ENCODE peak calls at places on chromosomes 11 and 22, in seven cellular contexts. One of them, this sample, is unnamed.

GRCh38 chr11:133698654-133699053 is 146.7 kb downstream of the SPATA19 start:
- DNase-seq in H1: no peak
- DNase-seq in activated naive CD8-positive, alpha-beta T cell treated with anti-CD3 and anti-CD28 coated beads, Interleukin-2, amount 50 U/mL, for 24 hours: no peak
- DNase-seq in NCI-H460: no peak
- DNase-seq in GM23248: no peak
- DNase-seq in omental fat pad: no peak
- DNase-seq in activated CD4-positive, alpha-beta T cell treated with anti-CD3 and anti-CD28 coated beads for 24 hours: no peak
- DNase-seq in this sample: no peak

GRCh38 chr11:8963569-8964323 is 496 bp downstream of the TMEM9B start:
- DNase-seq in H1: peak
- DNase-seq in activated naive CD8-positive, alpha-beta T cell treated with anti-CD3 and anti-CD28 coated beads, Interleukin-2, amount 50 U/mL, for 24 hours: peak
- DNase-seq in NCI-H460: peak
- DNase-seq in GM23248: peak
- DNase-seq in omental fat pad: peak
- DNase-seq in activated CD4-positive, alpha-beta T cell treated with anti-CD3 and anti-CD28 coated beads for 24 hours: peak
- DNase-seq in this sample: peak

GRCh38 chr11:88508808-88509581 is 171.5 kb upstream of the CTSC start:
- DNase-seq in H1: no peak
- DNase-seq in activated naive CD8-positive, alpha-beta T cell treated with anti-CD3 and anti-CD28 coated beads, Interleukin-2, amount 50 U/mL, for 24 hours: peak
- DNase-seq in NCI-H460: no peak
- DNase-seq in GM23248: peak
- DNase-seq in omental fat pad: no peak
- DNase-seq in activated CD4-positive, alpha-beta T cell treated with anti-CD3 and anti-CD28 coated beads for 24 hours: no peak
- DNase-seq in this sample: no peak

GRCh38 chr11:64120951-64121569 is 44.9 kb downstream of the MACROD1 start:
- DNase-seq in H1: no peak
- DNase-seq in activated naive CD8-positive, alpha-beta T cell treated with anti-CD3 and anti-CD28 coated beads, Interleukin-2, amount 50 U/mL, for 24 hours: no peak
- DNase-seq in NCI-H460: no peak
- DNase-seq in GM23248: peak
- DNase-seq in omental fat pad: no peak
- DNase-seq in activated CD4-positive, alpha-beta T cell treated with anti-CD3 and anti-CD28 coated beads for 24 hours: no peak
- DNase-seq in this sample: no peak

GRCh38 chr11:128174465-128175101 is 412.8 kb downstream of the ETS1 start:
- DNase-seq in H1: no peak
- DNase-seq in activated naive CD8-positive, alpha-beta T cell treated with anti-CD3 and anti-CD28 coated beads, Interleukin-2, amount 50 U/mL, for 24 hours: no peak
- DNase-seq in NCI-H460: no peak
- DNase-seq in GM23248: peak
- DNase-seq in omental fat pad: no peak
- DNase-seq in activated CD4-positive, alpha-beta T cell treated with anti-CD3 and anti-CD28 coated beads for 24 hours: no peak
- DNase-seq in this sample: no peak

GRCh38 chr11:11813288-11813962 is 28.3 kb upstream of the USP47 start:
- DNase-seq in H1: no peak
- DNase-seq in activated naive CD8-positive, alpha-beta T cell treated with anti-CD3 and anti-CD28 coated beads, Interleukin-2, amount 50 U/mL, for 24 hours: no peak
- DNase-seq in NCI-H460: peak
- DNase-seq in GM23248: peak
- DNase-seq in omental fat pad: no peak
- DNase-seq in activated CD4-positive, alpha-beta T cell treated with anti-CD3 and anti-CD28 coated beads for 24 hours: no peak
- DNase-seq in this sample: no peak

GRCh38 chr11:65827774-65828156 is 6.0 kb upstream of the SNX32 start:
- DNase-seq in H1: no peak
- DNase-seq in activated naive CD8-positive, alpha-beta T cell treated with anti-CD3 and anti-CD28 coated beads, Interleukin-2, amount 50 U/mL, for 24 hours: no peak
- DNase-seq in NCI-H460: no peak
- DNase-seq in GM23248: peak
- DNase-seq in omental fat pad: no peak
- DNase-seq in activated CD4-positive, alpha-beta T cell treated with anti-CD3 and anti-CD28 coated beads for 24 hours: no peak
- DNase-seq in this sample: no peak

GRCh38 chr22:39230261-39231196 is 14.3 kb downstream of the PDGFB start:
- DNase-seq in H1: no peak
- DNase-seq in activated naive CD8-positive, alpha-beta T cell treated with anti-CD3 and anti-CD28 coated beads, Interleukin-2, amount 50 U/mL, for 24 hours: no peak
- DNase-seq in NCI-H460: no peak
- DNase-seq in GM23248: no peak
- DNase-seq in omental fat pad: no peak
- DNase-seq in activated CD4-positive, alpha-beta T cell treated with anti-CD3 and anti-CD28 coated beads for 24 hours: no peak
- DNase-seq in this sample: no peak

GRCh38 chr22:19515654-19516377 is 8.4 kb downstream of the CLDN5 start:
- DNase-seq in H1: no peak
- DNase-seq in activated naive CD8-positive, alpha-beta T cell treated with anti-CD3 and anti-CD28 coated beads, Interleukin-2, amount 50 U/mL, for 24 hours: no peak
- DNase-seq in NCI-H460: no peak
- DNase-seq in GM23248: no peak
- DNase-seq in omental fat pad: no peak
- DNase-seq in activated CD4-positive, alpha-beta T cell treated with anti-CD3 and anti-CD28 coated beads for 24 hours: no peak
- DNase-seq in this sample: no peak

GRCh38 chr11:109644158-109644557 is 222.2 kb downstream of the C11orf87 start:
- DNase-seq in H1: no peak
- DNase-seq in activated naive CD8-positive, alpha-beta T cell treated with anti-CD3 and anti-CD28 coated beads, Interleukin-2, amount 50 U/mL, for 24 hours: no peak
- DNase-seq in NCI-H460: no peak
- DNase-seq in GM23248: peak
- DNase-seq in omental fat pad: no peak
- DNase-seq in activated CD4-positive, alpha-beta T cell treated with anti-CD3 and anti-CD28 coated beads for 24 hours: no peak
- DNase-seq in this sample: no peak

GRCh38 chr22:38415561-38416321 is 39.3 kb downstream of the KCNJ4 start:
- DNase-seq in H1: no peak
- DNase-seq in activated naive CD8-positive, alpha-beta T cell treated with anti-CD3 and anti-CD28 coated beads, Interleukin-2, amount 50 U/mL, for 24 hours: no peak
- DNase-seq in NCI-H460: no peak
- DNase-seq in GM23248: no peak
- DNase-seq in omental fat pad: no peak
- DNase-seq in activated CD4-positive, alpha-beta T cell treated with anti-CD3 and anti-CD28 coated beads for 24 hours: no peak
- DNase-seq in this sample: peak

This sample was measured in suprapubic skin.